ENCODE peak calls at places on chromosome X, in five cellular contexts. F is HepG2, U is H1, M is GM12878, G is K562. V is an unnamed sample.

GRCh38 chrX:147958316-147958715 is 22.8 kb upstream of the FMR1NB start:
- DNase-seq in U (no peak), G (no peak), F (no peak), M (no peak), V (no peak)

GRCh38 chrX:86141786-86142185 is 6.5 kb upstream of the DACH2 start:
- DNase-seq in M (no peak), G (no peak), F (no peak), U (no peak), V (no peak)

GRCh38 chrX:20361081-20361889 is 94.6 kb upstream of the RPS6KA3 start:
- DNase-seq in U (no peak), F (peak; percentile 56), G (no peak), M (no peak), V (no peak)

GRCh38 chrX:10813761-10814160 is 193.4 kb upstream of the MID1 start:
- DNase-seq in M (no peak), G (no peak), F (no peak), U (no peak), V (no peak)

GRCh38 chrX:79107891-79108718 is 36.4 kb upstream of the GPR174 start:
- DNase-seq in M (peak; percentile 55), U (no peak), F (no peak), G (no peak), V (no peak)

GRCh38 chrX:96843566-96843965 is 40.1 kb upstream of the RPA4 start:
- DNase-seq in U (peak; percentile 23), M (no peak), F (no peak), G (no peak), V (no peak)

GRCh38 chrX:154516655-154517100 is 646 bp upstream of the FAM3A start:
- DNase-seq in F (no peak), G (no peak), U (no peak), M (no peak), V (no peak)

GRCh38 chrX:39941332-39941920 is 156.3 kb downstream of the BCOR start:
- DNase-seq in G (no peak), M (no peak), U (no peak), F (no peak), V (no peak)

GRCh38 chrX:15751160-15751819 is 13.2 kb downstream of the CA5B start:
- DNase-seq in G (no peak), F (no peak), M (no peak), U (no peak), V (no peak)

GRCh38 chrX:80354966-80355465 is 65.2 kb upstream of the TENT5D start:
- DNase-seq in U (no peak), G (no peak), F (no peak), M (no peak), V (no peak)

GRCh38 chrX:94058728-94059382 is 384.8 kb downstream of the FAM133A start:
- DNase-seq in F (peak; percentile 3), U (no peak), G (peak; percentile 3), M (no peak), V (no peak)

GRCh38 chrX:16892504-16893362 is 22.6 kb upstream of the RBBP7 start:
- DNase-seq in G (peak; percentile 66), M (peak; percentile 25), F (peak; percentile 50), U (no peak), V (peak; percentile 67)

GRCh38 chrX:36950495-36951253 is 57.5 kb upstream of the FAM47C start:
- DNase-seq in U (no peak), M (no peak), G (no peak), F (no peak), V (no peak)

GRCh38 chrX:153885968-153886903 is at the start of gene L1CAM:
- DNase-seq in M (no peak), G (peak; percentile 85), F (no peak), U (no peak), V (no peak)

GRCh38 chrX:45479835-45480422 is 279.3 kb upstream of the DIPK2B start:
- DNase-seq in U (no peak), M (no peak), G (no peak), F (peak; percentile 63), V (peak; percentile 85)

GRCh38 chrX:49956313-49956712 is 33.9 kb downstream of the CLCN5 start:
- DNase-seq in U (no peak), G (no peak), M (no peak), F (no peak), V (no peak)

GRCh38 chrX:56783450-56783831 is 54.4 kb downstream of the NBDY start:
- DNase-seq in U (no peak), M (peak; percentile 91), G (no peak), F (no peak), V (no peak)

GRCh38 chrX:2286731-2287130 is 214.0 kb downstream of the DHRSX start:
- DNase-seq in U (no peak), F (no peak), G (no peak), M (no peak), V (no peak)

GRCh38 chrX:153469811-153470410 is 465 bp downstream of the HAUS7 start:
- DNase-seq in F (no peak), G (peak; percentile 68), U (no peak), M (no peak), V (no peak)

GRCh38 chrX:1334854-1335253 is 1.7 kb upstream of the IL3RA start:
- DNase-seq in F (peak; percentile 23), U (no peak), M (no peak), G (no peak), V (no peak)

GRCh38 chrX:68894513-68895338 is 65.9 kb downstream of the EFNB1 start:
- DNase-seq in F (no peak), U (no peak), G (peak; percentile 12), M (no peak), V (no peak)

DNA sequence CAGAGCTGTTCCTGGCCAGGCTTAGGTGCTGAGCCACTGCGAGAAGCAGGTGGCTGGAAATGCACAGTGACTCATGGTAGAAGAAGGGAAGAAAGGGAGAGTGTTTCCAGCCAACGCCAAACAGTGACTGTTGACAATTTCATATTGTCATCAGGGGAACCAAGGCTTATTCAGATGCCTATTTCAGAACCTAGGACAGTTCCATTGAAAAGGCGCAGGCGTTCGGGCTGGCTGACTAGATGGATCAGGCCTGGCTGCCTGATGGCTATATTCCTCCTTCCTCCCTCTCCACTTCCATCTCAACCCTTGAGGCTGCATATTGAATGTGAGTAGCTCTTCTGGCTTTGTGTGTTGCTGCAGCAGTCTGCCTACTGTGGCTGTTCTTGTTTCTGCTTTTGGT is 73.0 kb upstream of the FRMPD4 start:
- DNase-seq in M (no peak), F (no peak), U (peak; percentile 3), G (no peak), V (no peak)
- TF ChIP-seq YY1 in M (no peak), F (no peak), U (no peak), G (no peak), V (no peak)

GRCh38 chrX:136346506-136346905 is 45.7 kb downstream of the ADGRG4 start:
- DNase-seq in M (no peak), U (no peak), G (no peak), F (no peak), V (no peak)
- TF ChIP-seq ATF3 in M (no peak), U (no peak), G (no peak), F (no peak), V (no peak)

GRCh38 chrX:119549327-119550016 is 15.7 kb downstream of the STEEP1 start:
- DNase-seq in M (peak; percentile 8), G (no peak), F (no peak), U (no peak), V (no peak)
- TF ChIP-seq YY1 in M (no peak), G (no peak), F (no peak), U (no peak), V (no peak)

GRCh38 chrX:27964432-27964831 is 16.8 kb downstream of the DCAF8L1 start:
- DNase-seq in U (no peak), F (no peak), G (no peak), M (no peak), V (no peak)
- TF ChIP-seq ATF3 in U (no peak), F (no peak), G (no peak), M (no peak), V (no peak)

DNA sequence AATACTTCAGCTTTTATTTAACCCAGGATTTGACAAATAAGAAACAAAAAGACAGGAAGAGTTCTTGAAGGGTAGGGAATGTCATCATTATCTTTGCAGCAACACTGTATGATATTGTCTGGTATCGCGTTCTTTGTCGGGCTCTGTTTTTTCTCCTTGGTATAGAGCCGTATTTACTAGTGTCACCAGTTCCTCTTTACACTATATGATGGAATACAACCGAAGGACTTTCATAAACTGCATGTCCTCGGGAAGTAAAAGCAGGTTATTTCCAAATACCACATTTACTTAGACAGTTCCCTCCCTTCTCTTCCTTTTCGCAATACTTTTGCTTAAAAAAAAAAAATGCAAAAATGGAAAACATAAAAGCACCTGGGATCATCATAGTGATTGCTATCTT is 96.6 kb upstream of the IL13RA1 start:
- DNase-seq in F (no peak), U (no peak), M (no peak), G (no peak), V (no peak)
- TF ChIP-seq YY1 in F (no peak), U (no peak), M (no peak), G (no peak), V (no peak)